ENCODE peak calls at places on chromosomes 5 and 9, in four cellular contexts. S is heart left ventricle, U is adrenal gland, Q is HepG2. E is an unnamed sample.

GRCh38 chr5:39116347-39116899 is 42.2 kb upstream of the RICTOR start:
- DNase-seq in S (no peak), U (no peak), Q (no peak), E (no peak)

GRCh38 chr5:32232441-32233219 is 58.5 kb upstream of the GOLPH3 start:
- DNase-seq in S (peak; percentile 79), U (peak; percentile 91), Q (peak; percentile 64), E (peak; percentile 90)

GRCh38 chr9:69745716-69746538 is 13.9 kb downstream of the PTAR1 start:
- DNase-seq in S (no peak), U (no peak), Q (peak; percentile 14), E (no peak)

GRCh38 chr5:179368806-179369529 is 23.7 kb upstream of the ADAMTS2 start:
- DNase-seq in S (no peak), U (no peak), Q (no peak), E (no peak)

GRCh38 chr9:124220551-124221451 is 36.9 kb upstream of the NEK6 start:
- DNase-seq in S (peak; percentile 46), U (no peak), Q (peak; percentile 44), E (peak; percentile 87)

GRCh38 chr5:85049020-85049419 is 664.3 kb upstream of the EDIL3 start:
- DNase-seq in S (no peak), U (no peak), Q (peak; percentile 4), E (no peak)

GRCh38 chr9:126383395-126384104 is 56.9 kb downstream of the MVB12B start:
- DNase-seq in S (no peak), U (no peak), Q (no peak), E (no peak)

GRCh38 chr5:74415695-74416102 is 224.8 kb downstream of the ENC1 start:
- DNase-seq in S (no peak), U (no peak), Q (peak; percentile 81), E (no peak)

GRCh38 chr5:15797116-15797515 is 297.1 kb downstream of the FBXL7 start:
- DNase-seq in S (no peak), U (no peak), Q (no peak), E (no peak)

GRCh38 chr9:36148652-36149051 is 12.1 kb downstream of the GLIPR2 start:
- DNase-seq in S (peak; percentile 96), U (peak; percentile 99), Q (peak; percentile 63), E (peak; percentile 63)

GRCh38 chr5:96807099-96807654 is 568 bp downstream of the ERAP1 start:
- DNase-seq in S (peak; percentile 90), U (peak; percentile 83), Q (peak; percentile 61), E (peak; percentile 69)

GRCh38 chr5:34483442-34484033 is 172.6 kb upstream of the RAI14 start:
- DNase-seq in S (no peak), U (no peak), Q (no peak), E (no peak)

GRCh38 chr9:93809204-93809940 is 145.8 kb downstream of the BARX1 start:
- DNase-seq in S (no peak), U (no peak), Q (no peak), E (no peak)

GRCh38 chr9:90290716-90291485 is 351.7 kb downstream of the DIRAS2 start:
- DNase-seq in S (no peak), U (no peak), Q (no peak), E (no peak)

GRCh38 chr5:119031047-119031886 is 39.6 kb upstream of the DMXL1 start:
- DNase-seq in S (no peak), U (no peak), Q (no peak), E (no peak)

GRCh38 chr5:174723979-174724483 is 351 bp upstream of the MSX2 start:
- DNase-seq in S (no peak), U (no peak), Q (no peak), E (no peak)

GRCh38 chr5:115555084-115555633 is 10.6 kb upstream of the FEM1C start:
- DNase-seq in S (no peak), U (no peak), Q (no peak), E (no peak)

GRCh38 chr5:43772601-43773031 is 169.6 kb downstream of the NNT start:
- DNase-seq in S (no peak), U (no peak), Q (no peak), E (no peak)

GRCh38 chr9:98375138-98375726 is 119.8 kb upstream of the TBC1D2 start:
- DNase-seq in S (no peak), U (no peak), Q (no peak), E (no peak)

GRCh38 chr9:38089387-38090165 is 20.5 kb upstream of the SHB start:
- DNase-seq in S (no peak), U (no peak), Q (no peak), E (no peak)

GRCh38 chr9:121269030-121269887 is 1.3 kb downstream of the GSN start:
- DNase-seq in S (no peak), U (no peak), Q (no peak), E (peak; percentile 52)

GRCh38 chr9:101027246-101027645 is 1.3 kb upstream of the PLPPR1 start:
- DNase-seq in S (no peak), U (no peak), Q (no peak), E (no peak)

DNA sequence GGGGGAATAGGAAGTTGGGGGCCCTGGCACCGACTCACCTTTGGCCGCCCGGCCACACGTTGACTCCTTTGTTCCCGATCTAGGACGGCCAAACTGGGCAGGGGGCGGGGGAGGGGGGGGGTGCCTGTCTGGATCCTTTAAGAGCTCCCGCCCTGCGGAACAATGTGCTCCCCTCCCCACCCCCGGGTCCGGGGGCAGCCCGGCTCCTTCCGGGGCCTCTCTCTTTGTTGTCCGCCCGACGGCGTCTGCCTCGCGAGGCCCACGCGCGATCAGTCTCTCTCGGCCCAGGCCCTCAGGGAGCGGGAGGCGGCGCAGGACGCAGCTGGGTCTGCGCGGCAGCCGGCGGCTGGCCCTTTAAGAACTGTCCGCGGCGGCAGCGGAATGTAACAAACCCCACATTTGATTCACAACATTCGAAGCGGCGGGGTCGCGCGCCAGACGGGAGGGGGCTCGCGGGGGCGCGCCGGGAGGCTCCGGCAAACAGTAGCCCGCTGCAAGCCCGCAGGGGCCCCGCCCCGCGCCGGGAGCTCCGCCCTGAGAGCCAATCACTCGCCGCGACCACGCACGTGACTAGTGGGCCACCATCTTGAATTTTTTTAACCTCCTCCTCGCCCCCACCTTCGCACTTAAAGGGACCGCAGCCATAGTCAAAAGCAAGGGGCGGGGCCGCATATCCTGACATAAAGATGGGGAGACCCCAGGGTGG is at the start of gene RNF44:
- DNase-seq in S (peak; percentile 99), U (peak; percentile 98), Q (peak; percentile 94), E (peak; percentile 97)
- TF ChIP-seq POLR2A in S (no peak), U (peak; percentile 67), Q (no peak), E (peak; percentile 88)

DNA sequence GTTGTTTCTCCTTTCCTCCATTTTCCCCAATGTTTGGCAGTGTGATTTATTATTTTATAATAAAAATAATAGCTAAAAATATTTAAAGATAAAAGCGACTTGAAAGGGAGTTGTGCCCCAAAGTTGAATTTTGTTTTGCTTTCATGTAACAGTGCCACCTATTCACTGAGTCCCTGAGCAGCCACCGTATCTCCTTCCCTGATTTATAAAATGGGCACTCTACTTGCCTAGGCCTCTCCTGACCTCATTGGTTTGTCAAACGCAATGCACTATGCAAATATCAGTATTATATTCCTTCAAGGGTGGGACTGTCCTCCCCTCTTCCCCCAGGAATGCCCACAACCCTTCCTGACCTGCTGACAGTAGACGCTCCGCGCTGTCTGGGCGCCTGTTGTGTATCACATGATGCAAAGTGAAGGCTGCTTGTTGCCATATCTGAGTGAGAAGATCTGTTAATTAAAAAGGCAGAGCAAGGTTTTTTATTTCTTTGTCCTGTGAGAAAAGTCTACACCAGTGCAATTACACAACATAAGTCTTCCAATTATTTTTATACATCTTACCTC is 81.4 kb downstream of the TTC39B start:
- DNase-seq in S (no peak), U (no peak), Q (no peak), E (no peak)
- H3K27ac ChIP-seq in S (no peak overlapping the region), U (no peak overlapping the region), Q (no peak overlapping the region), E (no peak overlapping the region)

GRCh38 chr9:99820330-99821186 is 1.1 kb upstream of the NR4A3 start:
- DNase-seq in S (peak; percentile 68), U (peak; percentile 78), Q (peak; percentile 47), E (peak; percentile 64)
- TF ChIP-seq POLR2A in S (no peak), U (peak; percentile 80), Q (no peak), E (peak; percentile 6)

GRCh38 chr5:172818081-172818480 is 16.0 kb upstream of the ERGIC1 start:
- DNase-seq in S (no peak), U (no peak), Q (no peak), E (no peak)
- H3K27ac ChIP-seq in S (no peak overlapping the region), U (no peak overlapping the region), Q (no peak overlapping the region), E (no peak overlapping the region)

GRCh38 chr9:117149996-117150395 is 264.9 kb downstream of the ASTN2 start:
- DNase-seq in S (no peak), U (no peak), Q (no peak), E (no peak)

GRCh38 chr9:117145081-117145480 is 269.8 kb downstream of the ASTN2 start:
- DNase-seq in S (no peak), U (no peak), Q (no peak), E (no peak)

DNA sequence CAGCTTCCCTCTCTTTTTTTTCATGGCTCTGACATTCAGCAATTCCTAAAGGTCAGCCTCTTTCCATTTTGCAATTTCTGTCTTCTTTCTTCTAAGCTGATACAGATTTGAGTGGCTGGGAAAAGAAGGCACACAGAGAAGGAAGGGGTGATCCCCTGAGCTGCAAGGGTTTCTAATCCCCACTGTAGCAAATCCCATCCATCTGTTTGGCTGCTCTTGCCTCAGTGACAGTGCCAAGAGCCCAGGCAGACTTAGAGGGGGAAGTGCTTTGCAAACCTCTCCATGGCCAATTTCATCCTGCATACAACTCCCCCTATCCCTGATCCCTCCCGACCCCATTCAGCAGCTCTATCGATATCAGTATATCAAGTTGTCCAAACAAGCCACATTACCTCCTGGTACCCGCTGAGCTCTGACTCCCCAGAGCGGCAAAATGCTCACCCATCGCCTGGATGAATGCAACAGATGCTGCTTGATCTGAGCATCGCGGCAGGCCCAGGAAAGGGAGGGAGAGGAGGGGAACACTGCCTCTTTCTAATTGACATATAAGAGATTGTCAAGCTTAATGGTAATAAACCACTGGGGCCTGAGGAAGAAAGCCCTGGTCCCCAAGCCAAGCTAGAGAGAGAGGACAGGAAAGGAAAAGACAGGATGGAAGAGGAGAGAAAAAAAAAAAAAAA is 268.9 kb downstream of the ASTN2 start:
- DNase-seq in S (no peak), U (no peak), Q (no peak), E (no peak)
- TF ChIP-seq POLR2A in S (no peak), U (no peak), Q (no peak), E (no peak)

DNA sequence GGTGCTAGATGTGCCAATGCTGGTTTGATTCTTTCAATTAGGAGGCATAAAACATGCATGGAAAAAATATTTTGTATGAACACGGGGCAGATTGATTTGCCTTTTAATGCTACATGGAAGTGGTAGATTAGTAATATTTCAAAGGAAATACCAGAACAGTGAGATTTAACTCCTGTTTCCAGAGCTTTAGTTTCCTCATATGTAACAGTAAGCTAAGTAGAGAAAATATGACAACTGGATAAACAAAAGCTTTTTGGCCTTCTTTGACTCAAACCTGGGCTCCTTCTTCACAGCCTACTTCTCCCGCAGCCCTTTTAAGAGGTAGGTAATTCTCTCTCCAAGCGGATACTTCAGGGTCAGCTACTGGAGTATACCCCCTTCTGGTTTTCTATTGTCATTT is 254.2 kb upstream of the TRPC7 start:
- DNase-seq in S (no peak), U (no peak), Q (no peak), E (no peak)
- H3K27ac ChIP-seq in S (no peak overlapping the region), U (no peak overlapping the region), Q (no peak overlapping the region), E (no peak overlapping the region)

DNA sequence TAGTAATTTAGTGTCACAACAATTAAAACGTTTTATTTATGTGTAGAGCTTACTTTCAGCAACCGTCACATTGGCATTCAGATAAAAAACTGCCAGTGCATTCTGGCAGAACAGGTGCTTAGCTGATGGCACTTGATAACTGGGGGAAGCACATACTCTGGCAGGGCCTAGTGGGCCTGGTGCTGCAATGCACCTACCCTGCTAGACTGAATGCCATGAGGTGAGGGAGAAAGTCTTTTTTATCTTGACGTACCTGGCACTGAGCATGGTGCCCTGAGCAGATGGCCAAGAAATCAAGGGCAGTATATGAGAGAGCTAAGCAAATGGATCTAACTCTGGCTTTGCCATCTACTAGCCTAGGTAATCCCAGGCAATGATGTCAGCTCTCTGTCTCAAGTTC is 280.6 kb upstream of the EFNA5 start:
- DNase-seq in S (no peak), U (no peak), Q (no peak), E (no peak)
- TF ChIP-seq POLR2A in S (no peak), U (no peak), Q (no peak), E (no peak)

GRCh38 chr5:136776022-136776927 is 410.9 kb upstream of the TRPC7 start:
- DNase-seq in S (no peak), U (no peak), Q (no peak), E (no peak)
- H3K27ac ChIP-seq in S (no peak overlapping the region), U (no peak overlapping the region), Q (no peak overlapping the region), E (no peak overlapping the region)